ENCODE peak calls at places on chromosomes 7 and 10, in six cellular contexts. Q is stromal cell of bone marrow; U is HT-29; V is HuH-7; F is stimulated activated CD4-positive, alpha-beta T cell treated with anti-CD3 and anti-CD28 coated beads, Interleukin-15, amount 100 ng/mL, for 1 hour; K is NCI-H1105 treated with DMSO at 0.1 percent for 48 hours. L is an unnamed sample.
A peak's percentile ranks its signal among the peaks of the same experiment; 100 is the strongest.

GRCh38 chr10:45439873-45440272 is 65.9 kb downstream of the ALOX5 start:
- DNase-seq in F (no peak), Q (no peak), V (no peak), U (no peak), K (no peak), L (no peak)

GRCh38 chr10:60611291-60611747 is 167.0 kb upstream of the CDK1 start:
- DNase-seq in F (no peak), V (no peak), Q (peak; percentile 80), K (no peak), U (peak; percentile 22), L (peak; percentile 34)

GRCh38 chr10:15251791-15252380 is 83.4 kb upstream of the NMT2 start:
- DNase-seq in Q (no peak), F (no peak), U (no peak), V (no peak), K (no peak), L (no peak)

GRCh38 chr7:29139796-29140195 is 6.5 kb downstream of the CPVL start:
- DNase-seq in U (no peak), K (no peak), Q (no peak), V (no peak), F (no peak), L (no peak)

GRCh38 chr7:44097064-44097932 is 6.8 kb upstream of the AEBP1 start:
- DNase-seq in K (no peak), V (no peak), U (no peak), F (no peak), Q (no peak), L (no peak)

GRCh38 chr10:114507449-114507848 is 103.1 kb upstream of the AFAP1L2 start:
- DNase-seq in K (peak; percentile 28), V (no peak), F (no peak), U (peak; percentile 96), Q (no peak), L (no peak)

GRCh38 chr7:130394421-130395188 is 14.3 kb downstream of the CPA1 start:
- DNase-seq in Q (no peak), V (no peak), F (no peak), K (peak; percentile 49), U (no peak), L (no peak)

GRCh38 chr10:3948843-3949242 is 163.8 kb upstream of the KLF6 start:
- DNase-seq in U (no peak), F (no peak), Q (no peak), V (no peak), K (no peak), L (no peak)

GRCh38 chr7:3267928-3268690 is 32.9 kb upstream of the SDK1 start:
- DNase-seq in U (no peak), V (no peak), Q (peak; percentile 70), F (no peak), K (no peak), L (no peak)

GRCh38 chr7:114799522-114800133 is 122.3 kb upstream of the MDFIC start:
- DNase-seq in U (no peak), Q (no peak), K (no peak), V (no peak), F (no peak), L (no peak)

GRCh38 chr10:122474145-122474739 is 12.9 kb downstream of the HTRA1 start:
- DNase-seq in V (no peak), U (no peak), K (no peak), F (no peak), Q (no peak), L (no peak)